ENCODE peak calls at places on chromosomes 7 and 10, in seven cellular contexts. S is glomerular endothelial cell; T is HEK293T; K is stimulated activated CD4-positive, alpha-beta T cell treated with anti-CD3 and anti-CD28 coated beads, Interleukin-1b, Interleukin-23, amount 100 ng/mL, for 4 hours; U is T-helper 1 cell; B is posterior cingulate gyrus; L is HuH-7.5. V is an unnamed sample.

GRCh38 chr10:5453749-5454489 is 41.6 kb downstream of the NET1 start:
- DNase-seq in U (no peak), B (no peak), K (no peak), S (no peak), L (no peak), T (no peak), V (no peak)

GRCh38 chr7:68245688-68246087 is 1249.1 kb downstream of the TYW1 start:
- DNase-seq in T (no peak), L (no peak), K (no peak), U (no peak), B (no peak), S (no peak), V (no peak)

GRCh38 chr7:47967123-47967522 is 12.3 kb downstream of the HUS1 start:
- DNase-seq in U (no peak), L (no peak), T (no peak), S (no peak), K (no peak), B (no peak), V (no peak)

GRCh38 chr7:79317728-79318127 is 135.7 kb downstream of the MAGI2 start:
- DNase-seq in U (no peak), B (no peak), L (no peak), S (peak), K (no peak), T (peak), V (peak)

GRCh38 chr10:95653895-95654294 is 2.6 kb downstream of the ALDH18A1 start:
- DNase-seq in T (no peak), B (no peak), L (no peak), K (no peak), S (no peak), U (no peak), V (no peak)

GRCh38 chr10:133318494-133319127 is 9.9 kb downstream of the ZNF511 start:
- DNase-seq in B (peak), T (peak), S (no peak), K (peak), U (peak), L (peak), V (peak)

GRCh38 chr10:74488907-74489306 is 337.5 kb upstream of the KAT6B start:
- DNase-seq in U (no peak), T (no peak), L (no peak), B (no peak), K (no peak), S (no peak), V (no peak)

GRCh38 chr7:69898189-69898588 is 299.9 kb downstream of the AUTS2 start:
- DNase-seq in K (no peak), S (no peak), U (no peak), B (no peak), T (no peak), L (no peak), V (no peak)

GRCh38 chr7:121279822-121280221 is 49.0 kb upstream of the WNT16 start:
- DNase-seq in S (no peak), L (no peak), U (no peak), T (no peak), B (no peak), K (no peak), V (no peak)

GRCh38 chr10:13987472-13987871 is 343.3 kb downstream of the FRMD4A start:
- DNase-seq in T (no peak), B (no peak), L (no peak), K (no peak), S (no peak), U (peak), V (peak)

GRCh38 chr10:70726909-70727495 is 54.7 kb downstream of the ADAMTS14 start:
- DNase-seq in T (no peak), L (no peak), B (peak), U (no peak), K (no peak), S (no peak), V (no peak)

V was measured in dermis blood vessel endothelial cell.